ENCODE peak calls at places on chromosomes 11 and 22, in seven cellular contexts. Q is stromal cell of bone marrow; N is effector memory CD4-positive, alpha-beta T cell; L is AG09319; D is right atrium auricular region; F is NCI-H774; W is stimulated activated CD8-positive, alpha-beta memory T cell treated with anti-CD3 and anti-CD28 coated beads, Interleukin-15, amount 100 ng/mL, for 1 hour. H is an unnamed sample.

GRCh38 chr11:46890665-46891064 is 27.7 kb downstream of the LRP4 start:
- DNase-seq in Q (no peak), N (no peak), L (no peak), D (no peak), F (no peak), W (no peak), H (no peak)

GRCh38 chr11:83072689-83073242 is 1.1 kb upstream of the RAB30 start:
- DNase-seq in Q (no peak), N (no peak), L (no peak), D (no peak), F (no peak), W (no peak), H (no peak)

GRCh38 chr22:50683086-50683993 is 10.7 kb downstream of the SHANK3 start:
- DNase-seq in Q (no peak), N (no peak), L (no peak), D (peak; percentile 28), F (no peak), W (no peak), H (no peak)

GRCh38 chr11:126408901-126409670 is 53.6 kb downstream of the ST3GAL4 start:
- DNase-seq in Q (no peak), N (no peak), L (no peak), D (no peak), F (no peak), W (no peak), H (no peak)

GRCh38 chr22:28222976-28223375 is 303.9 kb upstream of the PITPNB start:
- DNase-seq in Q (no peak), N (no peak), L (no peak), D (no peak), F (no peak), W (no peak), H (no peak)

GRCh38 chr11:13301522-13301921 is 23.9 kb downstream of the BMAL1 start:
- DNase-seq in Q (no peak), N (no peak), L (no peak), D (no peak), F (no peak), W (no peak), H (no peak)

GRCh38 chr11:12066799-12067508 is 43.4 kb upstream of the MICAL2 start:
- DNase-seq in Q (no peak), N (no peak), L (no peak), D (no peak), F (no peak), W (no peak), H (no peak)

GRCh38 chr11:71333473-71333872 is 81.1 kb upstream of the SHANK2 start:
- DNase-seq in Q (no peak), N (no peak), L (no peak), D (no peak), F (no peak), W (no peak), H (no peak)

GRCh38 chr11:17745032-17745772 is 10.6 kb downstream of the KCNC1 start:
- DNase-seq in Q (no peak), N (no peak), L (no peak), D (no peak), F (no peak), W (no peak), H (no peak)

GRCh38 chr11:119774180-119774763 is 45.3 kb upstream of the NECTIN1 start:
- DNase-seq in Q (peak; percentile 13), N (no peak), L (no peak), D (no peak), F (no peak), W (no peak), H (no peak)

GRCh38 chr11:27296406-27296994 is 66.5 kb downstream of the CCDC34 start:
- DNase-seq in Q (no peak), N (no peak), L (peak; percentile 29), D (no peak), F (no peak), W (no peak), H (no peak)

GRCh38 chr11:80285076-80285790 is 844.4 kb upstream of the TENM4 start:
- DNase-seq in Q (no peak), N (no peak), L (no peak), D (no peak), F (no peak), W (no peak), H (no peak)

GRCh38 chr11:14374922-14375630 is 16.1 kb upstream of the RRAS2 start:
- DNase-seq in Q (no peak), N (no peak), L (no peak), D (no peak), F (no peak), W (no peak), H (no peak)

H was measured in GM18507.